ENCODE peak calls at places on chromosomes 6 and 20, in eight cellular contexts. J, B, P, H, O, M, X and R are unnamed samples.

GRCh38 chr6:130365166-130366010 is 429 bp upstream of the TMEM200A start:
- DNase-seq in M (peak; percentile 68), J (peak; percentile 40), H (no peak), P (no peak), B (peak; percentile 26), X (peak; percentile 86), O (no peak), R (peak; percentile 33)

GRCh38 chr20:1949306-1949705 is 44.6 kb downstream of the PDYN start:
- DNase-seq in O (no peak), X (no peak), M (no peak), H (no peak), B (no peak), J (no peak), P (no peak), R (no peak)

GRCh38 chr6:43061861-43062260 is 2.4 kb downstream of the KLC4 start:
- DNase-seq in X (peak; percentile 41), O (no peak), M (no peak), H (no peak), P (no peak), J (no peak), B (no peak), R (no peak)

GRCh38 chr6:52512199-52512598 is 64.7 kb downstream of the TRAM2 start:
- DNase-seq in M (no peak), J (no peak), B (no peak), X (peak; percentile 95), P (no peak), H (peak; percentile 83), O (no peak), R (no peak)

GRCh38 chr20:1718604-1719384 is 61.2 kb upstream of the SIRPG start:
- DNase-seq in B (no peak), M (no peak), O (no peak), J (peak; percentile 9), P (no peak), H (peak; percentile 96), X (peak; percentile 98), R (no peak)

GRCh38 chr6:71367763-71368162 is 79.2 kb downstream of the OGFRL1 start:
- DNase-seq in M (no peak), P (no peak), X (no peak), B (no peak), O (no peak), H (no peak), J (no peak), R (no peak)

GRCh38 chr6:90578894-90579549 is 7.8 kb downstream of the MAP3K7 start:
- DNase-seq in M (no peak), H (no peak), J (no peak), X (no peak), B (no peak), O (no peak), P (no peak), R (no peak)

GRCh38 chr6:3504938-3505735 is 48.3 kb upstream of the SLC22A23 start:
- DNase-seq in B (no peak), J (no peak), M (no peak), X (no peak), O (no peak), P (no peak), H (no peak), R (no peak)

GRCh38 chr6:279630-280029 is 12.7 kb upstream of the DUSP22 start:
- DNase-seq in J (no peak), P (no peak), X (no peak), O (no peak), H (no peak), B (no peak), M (no peak), R (no peak)